ENCODE peak calls at places on chromosomes 7 and 10, in six cellular contexts. X is GM12878, R is HepG2, B is SK-N-SH, F is H1, K is K562. D is an unnamed sample.

GRCh38 chr10:51910189-51910588 is 210.8 kb upstream of the CSTF2T start:
- DNase-seq in X (no peak), R (no peak), B (no peak), F (peak), K (no peak), D (no peak)

GRCh38 chr10:22620140-22620857 is 94.1 kb downstream of the PIP4K2A start:
- DNase-seq in X (no peak), R (no peak), B (peak), F (no peak), K (no peak), D (no peak)

GRCh38 chr7:23076774-23077173 is 28.8 kb upstream of the KLHL7 start:
- DNase-seq in X (no peak), R (no peak), B (no peak), F (no peak), K (no peak), D (no peak)

GRCh38 chr10:116659049-116659670 is 38.4 kb downstream of the PNLIPRP2 start:
- DNase-seq in X (no peak), R (no peak), B (no peak), F (no peak), K (no peak), D (no peak)

GRCh38 chr7:74115326-74115725 is 31.7 kb downstream of the LIMK1 start:
- DNase-seq in X (no peak), R (no peak), B (peak), F (no peak), K (peak), D (no peak)

GRCh38 chr7:105429746-105430612 is 41.3 kb upstream of the SRPK2 start:
- DNase-seq in X (no peak), R (peak), B (peak), F (no peak), K (peak), D (no peak)

GRCh38 chr7:40516376-40516775 is 381.6 kb downstream of the SUGCT start:
- DNase-seq in X (no peak), R (no peak), B (no peak), F (no peak), K (no peak), D (no peak)

GRCh38 chr7:156347132-156347531 is 293.4 kb upstream of the RNF32 start:
- DNase-seq in X (no peak), R (no peak), B (no peak), F (no peak), K (no peak), D (no peak)

GRCh38 chr7:19116121-19117080 is 1.0 kb downstream of the TWIST1 start:
- DNase-seq in X (no peak), R (no peak), B (peak), F (no peak), K (no peak), D (no peak)

GRCh38 chr10:123132576-123133477 is 2.9 kb upstream of the HMX3 start:
- DNase-seq in X (peak), R (peak), B (peak), F (no peak), K (peak), D (peak)
- H3K4me3 ChIP-seq in X (peak), R (peak), B (peak), F (peak), K (no peak), D (peak)

DNA sequence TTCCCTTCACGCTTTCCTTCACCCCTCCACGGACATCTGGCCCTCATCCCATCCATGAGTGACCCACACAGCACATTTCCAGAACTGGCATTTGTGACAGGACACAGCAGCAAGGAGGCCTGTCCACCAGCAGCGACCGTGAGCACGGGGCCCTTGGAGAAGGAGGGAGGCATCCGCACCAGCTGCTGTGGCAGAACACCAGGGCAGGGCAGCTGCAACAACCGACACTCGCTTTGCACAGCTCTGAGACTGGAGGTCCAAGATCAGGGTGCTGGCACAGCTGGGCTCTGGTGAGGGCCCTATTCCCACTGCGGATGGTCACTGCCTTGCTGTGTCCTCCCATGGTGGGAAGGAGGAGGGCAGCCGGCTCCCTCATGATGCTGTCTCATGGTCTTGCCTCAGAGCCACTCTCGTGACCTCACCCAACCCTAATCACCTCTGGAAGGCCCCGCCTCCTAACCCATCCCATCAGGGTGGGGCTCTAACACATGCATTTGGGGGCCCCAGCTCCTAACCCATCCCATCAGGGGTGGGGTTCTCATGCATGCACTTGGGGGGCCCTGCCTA is 36.7 kb downstream of the PTPRN2 start:
- DNase-seq in X (no peak), R (no peak), B (no peak), F (no peak), K (peak), D (no peak)
- TF ChIP-seq GABPA in X (no peak), R (no peak), B (no peak), F (no peak), K (no peak), D (no peak)

DNA sequence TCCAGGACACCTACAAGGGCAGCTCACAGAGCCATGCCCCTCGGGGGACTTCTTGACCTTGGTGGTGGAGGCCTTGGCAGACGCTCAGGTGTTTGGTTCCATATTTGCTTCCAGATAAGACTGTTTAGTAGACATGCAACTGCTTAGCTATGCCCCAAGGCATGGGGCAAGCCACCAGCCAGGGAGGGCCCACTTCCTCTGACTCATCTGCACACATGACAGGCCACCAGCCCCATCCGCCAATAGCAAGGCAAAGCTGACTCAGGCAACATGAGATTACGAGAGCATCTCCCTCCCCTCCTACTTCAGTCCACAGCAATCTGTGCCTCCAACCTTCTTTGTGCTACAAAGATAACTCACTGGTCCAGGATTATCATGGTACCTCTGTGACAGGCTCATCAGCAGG is 54.9 kb downstream of the KCNMA1 start:
- DNase-seq in X (no peak), R (no peak), B (no peak), F (no peak), K (peak), D (peak)
- TF ChIP-seq POLR2AphosphoS5 in X (no peak), R (no peak), B (no peak), F (no peak), K (no peak), D (no peak)

GRCh38 chr10:103186128-103186527 is 6.9 kb downstream of the NT5C2 start:
- DNase-seq in X (no peak), R (no peak), B (no peak), F (no peak), K (no peak), D (no peak)
- H3K4me3 ChIP-seq in X (peak), R (no peak), B (no peak), F (no peak), K (no peak), D (no peak)

GRCh38 chr10:29141761-29142160 is 147.1 kb upstream of the LYZL1 start:
- DNase-seq in X (no peak), R (no peak), B (peak), F (no peak), K (no peak), D (no peak)

GRCh38 chr10:29142516-29143314 is 146.2 kb upstream of the LYZL1 start:
- DNase-seq in X (no peak), R (no peak), B (no peak), F (no peak), K (peak), D (no peak)

GRCh38 chr10:29140151-29140550 is 148.7 kb upstream of the LYZL1 start:
- DNase-seq in X (no peak), R (no peak), B (no peak), F (no peak), K (no peak), D (no peak)

GRCh38 chr10:29144126-29144525 is 144.7 kb upstream of the LYZL1 start:
- DNase-seq in X (no peak), R (no peak), B (no peak), F (no peak), K (no peak), D (no peak)

GRCh38 chr10:29140991-29141390 is 147.9 kb upstream of the LYZL1 start:
- DNase-seq in X (no peak), R (no peak), B (no peak), F (no peak), K (no peak), D (no peak)
- TF ChIP-seq GABPA in X (no peak), R (no peak), B (no peak), F (no peak), K (no peak), D (no peak)

GRCh38 chr7:140316165-140316661 is 82.1 kb downstream of the SLC37A3 start:
- DNase-seq in X (no peak), R (no peak), B (no peak), F (no peak), K (no peak), D (no peak)
- TF ChIP-seq POLR2AphosphoS5 in X (no peak), R (no peak), B (no peak), F (no peak), K (no peak), D (no peak)